ENCODE peak calls at places on chromosomes 13 and 19, in seven cellular contexts. I is H1, X is transverse colon, P is sigmoid colon, F is HCT116, W is stomach, V is spleen. M is an unnamed sample. For H3K36me3, the result is how much of the 10 kb centered on the place peaks cover.

GRCh38 chr13:36131215-36131930 is at the start of gene DCLK1:
- DNase-seq in I (no peak), X (peak), P (peak), F (no peak), W (peak), V (no peak), M (no peak)

GRCh38 chr13:76418404-76418803 is 467.8 kb downstream of the KCTD12 start:
- DNase-seq in I (no peak), X (no peak), P (no peak), F (no peak), W (no peak), V (no peak), M (no peak)

GRCh38 chr19:2481466-2481865 is 5.5 kb downstream of the GADD45B start:
- DNase-seq in I (no peak), X (no peak), P (no peak), F (no peak), W (no peak), V (no peak), M (no peak)

GRCh38 chr13:98930014-98930625 is 47.7 kb downstream of the DOCK9 start:
- DNase-seq in I (no peak), X (no peak), P (no peak), F (no peak), W (no peak), V (no peak), M (no peak)

GRCh38 chr19:16715613-16716012 is 4.0 kb upstream of the NWD1 start:
- DNase-seq in I (no peak), X (no peak), P (no peak), F (no peak), W (no peak), V (no peak), M (no peak)

GRCh38 chr19:38713227-38713649 is 31.0 kb downstream of the CAPN12 start:
- DNase-seq in I (no peak), X (peak), P (peak), F (no peak), W (peak), V (no peak), M (no peak)

GRCh38 chr13:29170451-29171082 is 350.4 kb downstream of the MTUS2 start:
- DNase-seq in I (no peak), X (no peak), P (no peak), F (no peak), W (no peak), V (no peak), M (no peak)

GRCh38 chr13:48155850-48156249 is 60.9 kb upstream of the MED4 start:
- DNase-seq in I (no peak), X (no peak), P (no peak), F (peak), W (no peak), V (no peak), M (no peak)

GRCh38 chr19:47049307-47049700 is 880 bp upstream of the TMEM160 start:
- DNase-seq in I (no peak), X (no peak), P (no peak), F (no peak), W (no peak), V (no peak), M (no peak)

GRCh38 chr13:48110132-48110868 is 15.4 kb upstream of the MED4 start:
- DNase-seq in I (no peak), X (no peak), P (no peak), F (no peak), W (no peak), V (no peak), M (no peak)

GRCh38 chr19:49855676-49856573 is 5.0 kb downstream of the PTOV1 start:
- DNase-seq in I (no peak), X (no peak), P (no peak), F (no peak), W (no peak), V (no peak), M (no peak)
- TF ChIP-seq POLR2A in I (peak), X (no peak), P (no peak), F (peak), W (no peak), V (no peak), M (no peak)

GRCh38 chr19:1472227-1473055 is 6.6 kb downstream of the C19orf25 start:
- DNase-seq in I (no peak), X (no peak), P (no peak), F (no peak), W (no peak), V (no peak), M (no peak)

GRCh38 chr19:1473056-1473400 is 6.0 kb downstream of the C19orf25 start:
- DNase-seq in I (no peak), X (no peak), P (no peak), F (no peak), W (no peak), V (no peak), M (no peak)

GRCh38 chr19:1474011-1474764 is 4.8 kb downstream of the C19orf25 start:
- DNase-seq in I (no peak), X (no peak), P (no peak), F (no peak), W (no peak), V (no peak), M (no peak)

GRCh38 chr19:1474765-1475351 is 4.2 kb downstream of the C19orf25 start:
- DNase-seq in I (no peak), X (no peak), P (no peak), F (no peak), W (no peak), V (no peak), M (no peak)

DNA sequence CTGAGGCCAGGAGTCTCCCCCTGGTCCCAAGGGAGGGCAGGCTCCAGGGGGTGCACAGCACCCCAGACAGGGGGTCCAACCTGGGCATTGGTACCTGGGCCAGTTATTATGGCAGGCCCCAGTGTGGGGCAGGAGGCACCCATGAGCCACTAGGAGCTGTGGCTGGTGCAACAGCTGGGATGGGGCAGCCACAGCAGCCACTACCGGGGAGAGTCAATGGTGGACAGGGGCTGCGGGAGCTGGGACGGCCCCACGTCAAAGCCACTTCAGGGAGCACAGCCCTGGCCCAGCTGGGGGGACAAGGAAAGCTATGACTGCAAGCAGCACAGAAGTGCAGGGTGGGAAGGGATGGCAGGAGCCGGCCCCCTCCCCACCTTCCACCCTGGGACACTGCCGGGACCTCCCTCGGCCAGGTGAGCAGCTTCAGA is 5.6 kb downstream of the C19orf25 start:
- DNase-seq in I (no peak), X (no peak), P (no peak), F (no peak), W (no peak), V (no peak), M (no peak)
- TF ChIP-seq POLR2AphosphoS5 in I (no peak), X (no peak), P (no peak), F (no peak), W (no peak), V (no peak), M (no peak)

GRCh38 chr19:48135411-48135810 is 24.8 kb upstream of the PLA2G4C start:
- DNase-seq in I (no peak), X (no peak), P (no peak), F (no peak), W (no peak), V (no peak), M (no peak)

GRCh38 chr19:48137411-48137810 is 26.8 kb upstream of the PLA2G4C start:
- DNase-seq in I (no peak), X (no peak), P (no peak), F (no peak), W (no peak), V (no peak), M (no peak)

GRCh38 chr19:48133094-48133493 is 22.5 kb upstream of the PLA2G4C start:
- DNase-seq in I (no peak), X (no peak), P (no peak), F (no peak), W (no peak), V (no peak), M (no peak)

GRCh38 chr19:48139053-48139452 is 28.4 kb upstream of the PLA2G4C start:
- DNase-seq in I (no peak), X (no peak), P (no peak), F (no peak), W (no peak), V (no peak), M (no peak)

GRCh38 chr19:48136547-48136946 is 25.9 kb upstream of the PLA2G4C start:
- DNase-seq in I (no peak), X (no peak), P (no peak), F (no peak), W (no peak), V (no peak), M (no peak)
- H3K36me3 ChIP-seq in I (under half), X (under half), P (under half), F (under half), W (under half), V (under half), M (under half)

GRCh38 chr19:55149078-55150003 is at the start of gene TNNT1:
- DNase-seq in I (no peak), X (no peak), P (no peak), F (no peak), W (no peak), V (no peak), M (no peak)
- TF ChIP-seq POLR2A in I (no peak), X (no peak), P (no peak), F (no peak), W (no peak), V (no peak), M (no peak)

GRCh38 chr19:54573330-54573872 is at the start of gene LILRA2:
- DNase-seq in I (no peak), X (no peak), P (no peak), F (no peak), W (no peak), V (peak), M (no peak)
- TF ChIP-seq POLR2AphosphoS5 in I (no peak), X (no peak), P (no peak), F (no peak), W (no peak), V (peak), M (no peak)

M was measured in breast epithelium.